ENCODE peak calls at places on chromosomes 2 and 18, in four cellular contexts. One of them, this sample, is unnamed.

GRCh38 chr18:49206717-49207116 is 253.7 kb downstream of the DYM start:
- DNase-seq in AG10803: peak
- DNase-seq in transverse colon: no peak
- DNase-seq in cardiac fibroblast: peak
- DNase-seq in this sample: no peak

GRCh38 chr2:75565523-75566449 is 5.0 kb upstream of the EVA1A start:
- DNase-seq in AG10803: peak
- DNase-seq in transverse colon: no peak
- DNase-seq in cardiac fibroblast: peak
- DNase-seq in this sample: no peak

GRCh38 chr2:29165362-29166236 is 50.4 kb downstream of the CLIP4 start:
- DNase-seq in AG10803: peak
- DNase-seq in transverse colon: no peak
- DNase-seq in cardiac fibroblast: peak
- DNase-seq in this sample: no peak

GRCh38 chr2:1591978-1592907 is 152.1 kb downstream of the PXDN start:
- DNase-seq in AG10803: peak
- DNase-seq in transverse colon: peak
- DNase-seq in cardiac fibroblast: peak
- DNase-seq in this sample: no peak

GRCh38 chr2:238154570-238154969 is 4.2 kb upstream of the ERFE start:
- DNase-seq in AG10803: no peak
- DNase-seq in transverse colon: no peak
- DNase-seq in cardiac fibroblast: no peak
- DNase-seq in this sample: no peak

GRCh38 chr2:200050921-200051620 is 95.7 kb downstream of the MAIP1 start:
- DNase-seq in AG10803: no peak
- DNase-seq in transverse colon: peak
- DNase-seq in cardiac fibroblast: no peak
- DNase-seq in this sample: peak

GRCh38 chr2:225173909-225174308 is 131.6 kb upstream of the DOCK10 start:
- DNase-seq in AG10803: peak
- DNase-seq in transverse colon: no peak
- DNase-seq in cardiac fibroblast: peak
- DNase-seq in this sample: no peak

GRCh38 chr2:152635635-152636298 is 81.5 kb downstream of the PRPF40A start:
- DNase-seq in AG10803: peak
- DNase-seq in transverse colon: peak
- DNase-seq in cardiac fibroblast: peak
- DNase-seq in this sample: peak

GRCh38 chr2:224584768-224585204 is 377 bp downstream of the CUL3 start:
- DNase-seq in AG10803: peak
- DNase-seq in transverse colon: peak
- DNase-seq in cardiac fibroblast: peak
- DNase-seq in this sample: peak

GRCh38 chr18:10015941-10016819 is 102.4 kb downstream of the VAPA start:
- DNase-seq in AG10803: peak
- DNase-seq in transverse colon: no peak
- DNase-seq in cardiac fibroblast: peak
- DNase-seq in this sample: peak

GRCh38 chr2:1781291-1782080 is 37.2 kb upstream of the PXDN start:
- DNase-seq in AG10803: no peak
- DNase-seq in transverse colon: no peak
- DNase-seq in cardiac fibroblast: no peak
- DNase-seq in this sample: no peak

GRCh38 chr18:38961880-38962279 is 1396.3 kb upstream of the CELF4 start:
- DNase-seq in AG10803: no peak
- DNase-seq in transverse colon: no peak
- DNase-seq in cardiac fibroblast: no peak
- DNase-seq in this sample: no peak

GRCh38 chr2:54065411-54065810 is 50.0 kb upstream of the ACYP2 start:
- DNase-seq in AG10803: peak
- DNase-seq in transverse colon: no peak
- DNase-seq in cardiac fibroblast: peak
- DNase-seq in this sample: no peak

GRCh38 chr18:36187138-36187825 is at the start of gene MOCOS:
- DNase-seq in AG10803: peak
- DNase-seq in transverse colon: peak
- DNase-seq in cardiac fibroblast: peak
- DNase-seq in this sample: peak

GRCh38 chr2:240822280-240822847 is 2.3 kb upstream of the KIF1A start:
- DNase-seq in AG10803: no peak
- DNase-seq in transverse colon: no peak
- DNase-seq in cardiac fibroblast: no peak
- DNase-seq in this sample: no peak

GRCh38 chr2:64277101-64277849 is 133.1 kb upstream of the PELI1 start:
- DNase-seq in AG10803: peak
- DNase-seq in transverse colon: no peak
- DNase-seq in cardiac fibroblast: no peak
- DNase-seq in this sample: peak

GRCh38 chr2:43623052-43623451 is 14.0 kb upstream of the PLEKHH2 start:
- DNase-seq in AG10803: no peak
- DNase-seq in transverse colon: peak
- DNase-seq in cardiac fibroblast: peak
- DNase-seq in this sample: no peak

GRCh38 chr2:190663839-190664238 is 15.0 kb downstream of the NAB1 start:
- DNase-seq in AG10803: no peak
- DNase-seq in transverse colon: no peak
- DNase-seq in cardiac fibroblast: peak
- DNase-seq in this sample: no peak

GRCh38 chr2:221895366-221896121 is 323.4 kb upstream of the EPHA4 start:
- DNase-seq in AG10803: no peak
- DNase-seq in transverse colon: no peak
- DNase-seq in cardiac fibroblast: no peak
- DNase-seq in this sample: no peak

GRCh38 chr18:12307871-12308385 is at the start of gene TUBB6:
- DNase-seq in AG10803: peak
- DNase-seq in transverse colon: peak
- DNase-seq in cardiac fibroblast: peak
- DNase-seq in this sample: peak

GRCh38 chr2:161418715-161419337 is 2.7 kb downstream of the TBR1 start:
- DNase-seq in AG10803: peak
- DNase-seq in transverse colon: peak
- DNase-seq in cardiac fibroblast: no peak
- DNase-seq in this sample: no peak

GRCh38 chr2:208046686-208047085 is 21.4 kb upstream of the PLEKHM3 start:
- DNase-seq in AG10803: peak
- DNase-seq in transverse colon: no peak
- DNase-seq in cardiac fibroblast: peak
- DNase-seq in this sample: no peak

GRCh38 chr2:151842830-151843668 is 14.8 kb upstream of the ARL5A start:
- DNase-seq in AG10803: no peak
- DNase-seq in transverse colon: no peak
- DNase-seq in cardiac fibroblast: no peak
- DNase-seq in this sample: no peak

GRCh38 chr2:158969717-158970521 is 1.5 kb downstream of the TANC1 start:
- DNase-seq in AG10803: peak
- DNase-seq in transverse colon: peak
- DNase-seq in cardiac fibroblast: peak
- DNase-seq in this sample: peak

GRCh38 chr2:42663828-42664227 is 95.4 kb downstream of the MTA3 start:
- DNase-seq in AG10803: no peak
- DNase-seq in transverse colon: no peak
- DNase-seq in cardiac fibroblast: no peak
- DNase-seq in this sample: no peak

GRCh38 chr18:41906528-41907256 is 48.3 kb upstream of the PIK3C3 start:
- DNase-seq in AG10803: peak
- DNase-seq in transverse colon: no peak
- DNase-seq in cardiac fibroblast: peak
- DNase-seq in this sample: no peak

GRCh38 chr18:59516356-59517155 is 157.5 kb upstream of the LMAN1 start:
- DNase-seq in AG10803: peak
- DNase-seq in transverse colon: peak
- DNase-seq in cardiac fibroblast: peak
- DNase-seq in this sample: peak

GRCh38 chr2:54497738-54498680 is 41.9 kb downstream of the SPTBN1 start:
- DNase-seq in AG10803: peak
- DNase-seq in transverse colon: no peak
- DNase-seq in cardiac fibroblast: peak
- DNase-seq in this sample: peak

GRCh38 chr2:16643099-16643498 is 22.5 kb downstream of the CYRIA start:
- DNase-seq in AG10803: no peak
- DNase-seq in transverse colon: no peak
- DNase-seq in cardiac fibroblast: peak
- DNase-seq in this sample: no peak
- TF ChIP-seq CTCF in AG10803: no peak
- TF ChIP-seq CTCF in transverse colon: no peak
- TF ChIP-seq CTCF in cardiac fibroblast: no peak
- TF ChIP-seq CTCF in this sample: no peak

GRCh38 chr18:52008330-52008729 is 331.7 kb upstream of the DCC start:
- DNase-seq in AG10803: no peak
- DNase-seq in transverse colon: no peak
- DNase-seq in cardiac fibroblast: no peak
- DNase-seq in this sample: no peak

GRCh38 chr18:52009958-52010357 is 330.0 kb upstream of the DCC start:
- DNase-seq in AG10803: no peak
- DNase-seq in transverse colon: no peak
- DNase-seq in cardiac fibroblast: no peak
- DNase-seq in this sample: no peak

GRCh38 chr18:52002600-52002999 is 337.4 kb upstream of the DCC start:
- DNase-seq in AG10803: no peak
- DNase-seq in transverse colon: no peak
- DNase-seq in cardiac fibroblast: no peak
- DNase-seq in this sample: no peak

GRCh38 chr18:52007109-52007508 is 332.9 kb upstream of the DCC start:
- DNase-seq in AG10803: no peak
- DNase-seq in transverse colon: no peak
- DNase-seq in cardiac fibroblast: no peak
- DNase-seq in this sample: no peak
- TF ChIP-seq CTCF in AG10803: no peak
- TF ChIP-seq CTCF in transverse colon: no peak
- TF ChIP-seq CTCF in cardiac fibroblast: no peak
- TF ChIP-seq CTCF in this sample: no peak

GRCh38 chr2:164498841-164499240 is 122.4 kb downstream of the GRB14 start:
- DNase-seq in AG10803: no peak
- DNase-seq in transverse colon: no peak
- DNase-seq in cardiac fibroblast: no peak
- DNase-seq in this sample: no peak

DNA sequence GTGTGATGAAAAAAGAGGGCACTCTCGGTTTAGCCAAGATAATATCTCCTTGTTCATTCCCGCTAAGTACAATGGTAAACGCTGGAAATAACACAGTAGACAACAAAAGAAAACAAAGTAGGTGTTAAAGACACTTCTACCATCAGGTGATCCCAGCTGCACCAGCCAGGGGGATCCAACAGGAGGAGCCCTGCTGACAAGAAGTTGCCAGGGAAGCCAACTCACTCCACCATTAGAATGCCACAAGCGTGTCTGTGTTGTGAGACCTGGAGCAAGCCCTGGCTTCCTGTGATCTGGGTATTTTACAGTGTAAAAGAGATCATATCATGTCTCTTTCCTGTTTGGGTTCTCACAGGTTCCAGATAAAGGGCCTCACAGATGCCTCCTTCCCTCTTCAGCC is 117.0 kb downstream of the GRB14 start:
- DNase-seq in AG10803: peak
- DNase-seq in transverse colon: no peak
- DNase-seq in cardiac fibroblast: peak
- DNase-seq in this sample: peak
- TF ChIP-seq CTCF in AG10803: peak
- TF ChIP-seq CTCF in transverse colon: no peak
- TF ChIP-seq CTCF in cardiac fibroblast: peak
- TF ChIP-seq CTCF in this sample: peak

DNA sequence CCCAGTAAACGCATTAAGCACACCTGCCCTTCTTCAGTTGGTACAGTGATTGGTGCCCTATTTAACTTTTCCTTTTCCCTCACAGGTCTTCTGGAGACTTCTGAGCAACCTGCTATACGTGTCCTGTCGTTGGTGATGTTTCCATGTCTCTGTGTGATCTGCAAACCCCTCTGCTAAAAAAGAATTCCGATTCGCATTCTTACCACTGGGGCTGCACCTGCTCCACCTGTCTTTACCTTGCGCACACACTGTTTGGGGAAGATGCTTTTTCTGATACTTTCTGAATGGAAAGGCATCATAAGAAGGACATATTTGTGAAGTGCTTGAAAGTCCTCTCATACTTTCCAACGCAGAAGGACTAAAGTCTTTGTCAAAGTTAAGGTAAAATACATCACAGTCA is 323.9 kb upstream of the SOX11 start:
- DNase-seq in AG10803: no peak
- DNase-seq in transverse colon: no peak
- DNase-seq in cardiac fibroblast: no peak
- DNase-seq in this sample: no peak
- TF ChIP-seq CTCF in AG10803: no peak
- TF ChIP-seq CTCF in transverse colon: no peak
- TF ChIP-seq CTCF in cardiac fibroblast: no peak
- TF ChIP-seq CTCF in this sample: no peak

GRCh38 chr2:113192459-113193100 is 18.8 kb downstream of the PSD4 start:
- DNase-seq in AG10803: no peak
- DNase-seq in transverse colon: no peak
- DNase-seq in cardiac fibroblast: no peak
- DNase-seq in this sample: no peak
- TF ChIP-seq CTCF in AG10803: no peak
- TF ChIP-seq CTCF in transverse colon: no peak
- TF ChIP-seq CTCF in cardiac fibroblast: no peak
- TF ChIP-seq CTCF in this sample: no peak

DNA sequence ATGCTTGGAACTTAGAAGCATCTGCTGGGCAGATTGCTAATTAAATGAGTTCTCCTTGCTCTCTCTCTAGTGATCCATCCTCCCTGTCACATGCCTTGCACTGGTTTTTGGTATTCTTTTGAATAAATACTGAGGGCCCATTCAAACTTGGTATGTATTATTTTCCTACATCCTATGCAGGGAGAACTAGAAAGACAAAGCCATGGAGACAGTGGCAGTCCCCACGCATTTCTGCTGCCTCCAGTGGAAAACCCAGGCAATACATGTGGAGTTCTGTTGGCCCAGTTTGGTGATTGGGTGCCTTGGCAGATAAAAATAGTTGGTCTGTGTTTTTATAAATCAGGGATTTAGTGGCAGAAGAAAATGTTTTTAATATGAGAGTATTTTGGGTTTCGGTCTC is 68.7 kb downstream of the DIS3L2 start:
- DNase-seq in AG10803: no peak
- DNase-seq in transverse colon: no peak
- DNase-seq in cardiac fibroblast: no peak
- DNase-seq in this sample: no peak
- TF ChIP-seq CTCF in AG10803: peak
- TF ChIP-seq CTCF in transverse colon: no peak
- TF ChIP-seq CTCF in cardiac fibroblast: peak
- TF ChIP-seq CTCF in this sample: peak